ENCODE peak calls at places on chromosomes 16 and 17, in eight cellular contexts. M is NCI-H1092 treated with DMSO at 0.1 percent for 48 hours; U is mesothelial cell of epicardium; O is effector memory CD8-positive, alpha-beta T cell; I is HT1080; Y is GM04504; T is activated naive CD8-positive, alpha-beta T cell treated with anti-CD3 and anti-CD28 coated beads, Interleukin-2, amount 50 U/mL, for 24 hours; E is WTC11. X is an unnamed sample.

GRCh38 chr16:57961538-57961937 is 9.4 kb downstream of the CNGB1 start:
- DNase-seq in M (no peak), U (no peak), O (no peak), I (no peak), Y (no peak), T (no peak), E (no peak), X (no peak)

GRCh38 chr17:2724783-2725164 is 13.2 kb upstream of the CLUH start:
- DNase-seq in M (no peak), U (no peak), O (no peak), I (no peak), Y (no peak), T (peak), E (peak), X (no peak)

GRCh38 chr17:42849451-42850157 is 1.4 kb upstream of the AOC3 start:
- DNase-seq in M (no peak), U (no peak), O (no peak), I (no peak), Y (no peak), T (no peak), E (no peak), X (no peak)

GRCh38 chr16:85757341-85757822 is 6.5 kb upstream of the C16orf74 start:
- DNase-seq in M (no peak), U (no peak), O (no peak), I (peak), Y (no peak), T (peak), E (no peak), X (peak)

GRCh38 chr17:83190601-83191387 is 111.4 kb downstream of the METRNL start:
- DNase-seq in M (no peak), U (no peak), O (no peak), I (no peak), Y (no peak), T (no peak), E (no peak), X (no peak)

GRCh38 chr17:521561-522325 is 169.1 kb upstream of the RPH3AL start:
- DNase-seq in M (no peak), U (no peak), O (no peak), I (no peak), Y (no peak), T (no peak), E (no peak), X (no peak)

GRCh38 chr16:17194190-17194780 is 276.5 kb downstream of the XYLT1 start:
- DNase-seq in M (peak), U (no peak), O (peak), I (no peak), Y (no peak), T (peak), E (peak), X (no peak)

GRCh38 chr17:10729334-10730193 is at the start of gene TMEM220:
- DNase-seq in M (peak), U (peak), O (peak), I (peak), Y (peak), T (peak), E (peak), X (peak)

GRCh38 chr17:40582328-40582901 is 17.1 kb upstream of the CCR7 start:
- DNase-seq in M (peak), U (no peak), O (peak), I (peak), Y (no peak), T (peak), E (no peak), X (no peak)

GRCh38 chr17:43891851-43892671 is 15.3 kb downstream of the MPP2 start:
- DNase-seq in M (no peak), U (no peak), O (no peak), I (no peak), Y (no peak), T (no peak), E (peak), X (no peak)

GRCh38 chr17:76504117-76504516 is 2.9 kb upstream of the RHBDF2 start:
- DNase-seq in M (no peak), U (no peak), O (no peak), I (peak), Y (no peak), T (no peak), E (no peak), X (no peak)

GRCh38 chr16:28603381-28604185 is 6.3 kb downstream of the SULT1A1 start:
- DNase-seq in M (no peak), U (no peak), O (no peak), I (no peak), Y (no peak), T (no peak), E (no peak), X (no peak)

GRCh38 chr17:16013943-16014407 is 14.4 kb downstream of the TTC19 start:
- DNase-seq in M (no peak), U (no peak), O (no peak), I (peak), Y (peak), T (no peak), E (no peak), X (peak)

GRCh38 chr16:21262779-21263639 is 15.1 kb downstream of the CRYM start:
- DNase-seq in M (no peak), U (no peak), O (no peak), I (no peak), Y (no peak), T (no peak), E (no peak), X (no peak)

GRCh38 chr16:24617502-24617901 is 78.1 kb downstream of the RBBP6 start:
- DNase-seq in M (no peak), U (no peak), O (no peak), I (no peak), Y (no peak), T (no peak), E (no peak), X (no peak)

GRCh38 chr17:71413935-71414334 is 706.9 kb upstream of the SOX9 start:
- DNase-seq in M (no peak), U (no peak), O (no peak), I (no peak), Y (no peak), T (no peak), E (no peak), X (no peak)